ENCODE peak calls at places on chromosomes 2 and 18, in six cellular contexts. I is AG04449, L is A549, O is left ventricle myocardium inferior, B is astrocyte of the spinal cord, Z is psoas muscle. D is an unnamed sample.

GRCh38 chr18:49880656-49881055 is 67.3 kb upstream of the ACAA2 start:
- DNase-seq in O (no peak), L (no peak), I (no peak), Z (no peak), B (no peak), D (no peak)

GRCh38 chr18:37321578-37322496 is 243.8 kb downstream of the CELF4 start:
- DNase-seq in B (no peak), I (no peak), L (no peak), Z (no peak), O (no peak), D (no peak)

GRCh38 chr2:176931588-176932563 is 280.7 kb upstream of the HNRNPA3 start:
- DNase-seq in B (peak), I (no peak), Z (no peak), L (peak), O (no peak), D (peak)

GRCh38 chr2:29517421-29517820 is 402.2 kb downstream of the CLIP4 start:
- DNase-seq in L (no peak), B (no peak), Z (no peak), I (no peak), O (no peak), D (no peak)

GRCh38 chr2:222960126-222960525 is 91.9 kb upstream of the KCNE4 start:
- DNase-seq in O (no peak), B (no peak), L (no peak), I (no peak), Z (no peak), D (no peak)

GRCh38 chr2:96825057-96825456 is 9.0 kb downstream of the CNNM3 start:
- DNase-seq in Z (peak), I (no peak), O (no peak), B (no peak), L (no peak), D (no peak)

GRCh38 chr2:112924348-112924747 is 13.4 kb downstream of the IL37 start:
- DNase-seq in Z (no peak), B (no peak), O (no peak), L (no peak), I (no peak), D (no peak)

GRCh38 chr2:45962522-45962921 is 311.0 kb downstream of the PRKCE start:
- DNase-seq in O (peak), Z (peak), I (peak), L (no peak), B (peak), D (peak)

GRCh38 chr2:88857951-88858406 is 166.5 kb downstream of the RPIA start:
- DNase-seq in B (peak), I (no peak), O (no peak), L (no peak), Z (no peak), D (peak)

GRCh38 chr18:61612517-61612916 is 279.3 kb downstream of the CDH20 start:
- DNase-seq in O (no peak), Z (no peak), I (no peak), B (no peak), L (no peak), D (no peak)
- TF ChIP-seq CTCF in O (peak), Z (no peak), I (no peak), B (peak), L (no peak), D (peak)

GRCh38 chr2:127386246-127386645 is 1.5 kb downstream of the MAP3K2 start:
- DNase-seq in Z (no peak), O (no peak), L (no peak), B (no peak), I (no peak), D (no peak)
- H3K4me3 ChIP-seq in Z (peak), O (peak), L (peak), B (peak), I (peak), D (peak)

DNA sequence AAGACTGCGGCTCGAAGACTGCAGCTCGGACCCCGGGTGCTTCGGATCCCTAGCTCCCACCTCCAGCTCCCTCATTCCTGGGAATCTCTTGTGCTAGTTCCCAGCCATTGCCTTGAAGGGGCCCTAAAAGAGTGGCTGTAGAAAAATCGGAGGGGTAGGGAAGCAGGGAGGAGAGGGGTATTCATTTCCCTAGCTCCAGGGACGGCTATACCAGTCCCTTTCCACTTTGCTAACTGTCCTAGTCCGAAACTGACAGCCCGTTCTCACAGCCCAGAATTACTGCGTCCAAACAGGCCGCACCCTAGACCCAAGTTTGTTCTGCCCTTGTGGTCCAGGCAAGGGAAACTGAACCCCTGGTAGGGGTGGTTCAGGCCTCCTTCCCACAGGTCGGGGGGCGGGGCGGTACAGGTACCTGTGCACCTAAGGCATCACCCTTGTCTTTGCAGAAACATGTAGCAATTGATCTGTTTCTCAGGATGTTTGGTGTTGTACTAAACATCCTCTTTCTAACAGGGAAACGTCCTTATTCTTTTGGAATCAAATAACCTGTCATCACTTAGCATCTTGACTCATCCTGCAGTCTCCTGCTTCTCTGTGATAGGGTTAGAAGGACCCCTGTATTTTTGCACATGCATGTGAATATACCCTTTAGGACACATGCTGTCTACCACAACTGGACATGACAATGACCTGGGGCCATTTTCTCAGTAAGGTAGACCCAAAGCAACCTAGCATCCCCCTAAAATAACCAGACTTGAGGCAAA is 4.0 kb downstream of the EMX1 start:
- DNase-seq in I (no peak), L (no peak), O (no peak), Z (no peak), B (no peak), D (no peak)
- TF ChIP-seq CTCF in I (no peak), L (no peak), O (no peak), Z (no peak), B (no peak), D (no peak)

DNA sequence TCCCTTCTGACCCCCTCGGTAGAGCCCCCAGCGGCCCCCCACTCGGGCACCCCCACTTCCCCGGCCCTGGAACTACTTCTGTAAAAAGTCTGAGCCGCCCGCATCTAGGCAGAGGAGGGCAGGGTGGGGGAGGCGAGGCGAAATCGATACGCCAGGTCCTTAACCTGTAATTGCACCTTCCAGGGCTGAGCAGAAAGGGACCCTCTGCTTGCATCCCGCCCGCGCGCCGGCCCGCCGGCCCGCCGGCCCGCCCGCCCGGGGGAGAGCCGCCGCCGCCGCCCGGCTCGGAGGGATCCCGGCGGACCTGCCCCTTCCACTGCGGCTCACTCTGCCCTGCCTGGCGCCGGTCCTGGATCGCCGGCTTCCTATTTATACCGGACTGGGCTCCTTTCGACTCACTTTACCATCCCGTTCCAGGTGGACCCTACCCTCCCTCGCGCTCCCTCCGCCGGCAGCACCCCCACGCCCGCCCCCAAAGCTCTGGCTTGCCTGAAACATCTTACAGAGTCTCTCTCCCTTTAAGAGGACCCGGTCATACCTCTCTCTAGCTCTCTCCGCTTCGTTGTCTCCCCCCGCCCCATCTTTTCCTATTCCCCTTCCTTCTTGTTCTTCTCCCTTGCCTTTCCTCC is 838 bp downstream of the KLHL14 start:
- DNase-seq in B (no peak), O (no peak), I (no peak), L (no peak), Z (no peak), D (no peak)
- H3K4me3 ChIP-seq in B (peak), O (peak), I (no peak), L (peak), Z (peak), D (no peak)

DNA sequence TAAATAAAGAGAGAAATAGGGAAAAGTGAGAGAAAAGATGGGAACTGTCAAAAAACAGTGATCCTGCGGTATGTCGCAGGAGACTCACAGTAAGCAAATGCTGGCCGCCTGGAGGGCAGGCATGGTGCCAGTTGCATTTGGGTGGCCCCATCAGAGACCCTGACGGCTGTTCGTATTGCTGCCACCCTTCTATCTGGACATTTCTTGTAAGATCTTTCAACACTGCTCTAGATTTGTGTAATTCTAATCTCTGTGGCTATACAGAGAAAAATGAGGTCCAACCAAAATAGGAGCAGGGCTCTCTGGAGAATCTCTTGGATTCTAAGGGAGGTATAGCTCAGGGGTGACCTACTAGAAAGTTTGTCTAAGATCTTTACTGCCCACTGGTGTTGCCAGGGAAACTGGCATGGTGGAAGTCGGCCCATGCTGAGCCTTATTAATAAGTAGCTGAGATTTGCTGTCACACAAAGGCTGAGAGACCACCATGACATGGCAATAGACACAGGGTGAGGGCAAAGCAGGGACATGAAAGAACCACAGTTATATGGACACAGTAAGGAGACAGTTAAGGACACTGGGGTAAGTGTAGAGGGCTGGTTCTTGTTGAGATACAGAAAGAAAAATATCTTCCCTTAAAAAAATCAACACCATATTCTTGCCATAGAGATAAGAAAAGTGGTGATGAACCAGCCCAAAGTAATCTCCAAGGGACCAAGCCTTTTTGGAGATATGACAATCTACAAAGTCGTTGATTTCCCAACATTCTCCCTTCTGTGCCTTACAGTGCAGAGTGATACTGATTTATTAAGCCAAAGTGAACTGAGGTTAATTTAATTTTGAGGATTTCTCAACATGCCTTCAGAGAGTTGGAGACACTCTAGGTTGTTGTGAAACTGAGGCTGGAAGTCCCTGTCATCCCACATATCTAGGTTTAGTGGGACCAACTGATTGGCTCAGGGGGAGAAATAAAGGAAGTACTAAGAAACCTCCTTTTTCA is 26.3 kb upstream of the FZD7 start:
- DNase-seq in O (peak), I (no peak), B (no peak), L (no peak), Z (no peak), D (no peak)
- TF ChIP-seq CTCF in O (no peak), I (no peak), B (peak), L (no peak), Z (no peak), D (no peak)

D was measured in HFF-Myc.